ENCODE peak calls at places on chromosomes 16 and 17, in six cellular contexts. R, V, Y, U, N and J are unnamed samples.
A peak's percentile ranks its signal among the peaks of the same experiment; 100 is the strongest.

GRCh38 chr17:76701471-76701967 is 9.2 kb downstream of the MXRA7 start:
- DNase-seq in R (no peak), V (no peak), Y (no peak), U (peak; percentile 24), N (no peak), J (no peak)

GRCh38 chr16:48064971-48065370 is 90.8 kb downstream of the ABCC12 start:
- DNase-seq in R (no peak), V (no peak), Y (no peak), U (no peak), N (no peak), J (no peak)

GRCh38 chr17:10107320-10108165 is 90.9 kb downstream of the GAS7 start:
- DNase-seq in R (no peak), V (no peak), Y (no peak), U (no peak), N (no peak), J (no peak)

GRCh38 chr16:1188781-1189189 is 35.9 kb downstream of the CACNA1H start:
- DNase-seq in R (peak; percentile 26), V (peak; percentile 25), Y (peak; percentile 54), U (peak; percentile 90), N (peak; percentile 26), J (peak; percentile 78)

GRCh38 chr17:41972571-41973411 is 6.2 kb downstream of the CNP start:
- DNase-seq in R (no peak), V (no peak), Y (peak; percentile 28), U (no peak), N (no peak), J (no peak)

GRCh38 chr17:17326275-17326875 is 23.2 kb downstream of the NT5M start:
- DNase-seq in R (no peak), V (no peak), Y (no peak), U (peak; percentile 75), N (no peak), J (no peak)

GRCh38 chr17:31919802-31920525 is 16.8 kb upstream of the SUZ12 start:
- DNase-seq in R (no peak), V (no peak), Y (no peak), U (no peak), N (no peak), J (peak; percentile 18)

GRCh38 chr17:51818777-51819176 is 339.7 kb downstream of the CA10 start:
- DNase-seq in R (no peak), V (no peak), Y (no peak), U (no peak), N (no peak), J (no peak)

GRCh38 chr17:44331249-44331760 is 6.7 kb upstream of the SLC25A39 start:
- DNase-seq in R (no peak), V (peak; percentile 74), Y (peak; percentile 71), U (peak; percentile 89), N (peak; percentile 65), J (no peak)

GRCh38 chr16:86777098-86777946 is 199.0 kb downstream of the FOXL1 start:
- DNase-seq in R (no peak), V (no peak), Y (no peak), U (no peak), N (no peak), J (no peak)

GRCh38 chr17:17937450-17937849 is 34.8 kb downstream of the TOM1L2 start:
- DNase-seq in R (no peak), V (no peak), Y (no peak), U (no peak), N (no peak), J (no peak)

GRCh38 chr16:58753711-58754134 is 19.6 kb upstream of the GOT2 start:
- DNase-seq in R (no peak), V (no peak), Y (no peak), U (no peak), N (no peak), J (no peak)

GRCh38 chr17:7836596-7837374 is 2.8 kb downstream of the KDM6B start:
- DNase-seq in R (peak; percentile 94), V (peak; percentile 98), Y (peak; percentile 84), U (peak; percentile 98), N (peak; percentile 60), J (peak; percentile 94)

GRCh38 chr17:79113699-79114098 is 39.1 kb downstream of the ENGASE start:
- DNase-seq in R (no peak), V (no peak), Y (no peak), U (no peak), N (no peak), J (no peak)
- H3K4me1 ChIP-seq in R (no peaks in the 10 kb centered on the region), V (no peaks in the 10 kb centered on the region), Y (no peaks in the 10 kb centered on the region), U (peaks cover 37% of the 10 kb centered on the region), N (no peaks in the 10 kb centered on the region), J (peaks cover 10% of the 10 kb centered on the region)

GRCh38 chr16:89455178-89455577 is 35.2 kb downstream of the ANKRD11 start:
- DNase-seq in R (no peak), V (no peak), Y (peak; percentile 27), U (no peak), N (no peak), J (no peak)
- H3K4me1 ChIP-seq in R (no peaks in the 10 kb centered on the region), V (peaks cover 11% of the 10 kb centered on the region), Y (peaks cover 14% of the 10 kb centered on the region), U (no peaks in the 10 kb centered on the region), N (peaks cover 73% of the 10 kb centered on the region), J (peaks cover 39% of the 10 kb centered on the region)

DNA sequence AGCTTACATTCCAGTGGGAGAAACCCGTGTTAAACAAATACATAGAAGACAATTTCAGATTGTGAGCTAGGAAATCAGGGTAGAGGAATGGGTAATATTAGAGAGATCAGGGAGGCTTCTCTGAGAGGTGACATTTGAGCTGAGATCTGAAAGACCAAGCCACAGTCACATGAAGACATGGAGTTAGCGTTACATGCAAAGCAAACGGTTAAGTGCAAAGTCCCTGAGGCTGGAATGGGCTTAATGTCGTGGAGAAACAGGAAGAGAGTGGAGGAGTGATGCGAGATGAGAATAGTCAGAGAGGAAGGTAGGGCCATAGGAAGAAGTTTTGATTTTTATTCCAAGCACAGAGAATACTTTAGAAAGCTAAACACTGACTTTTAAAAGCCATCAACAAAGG is 246.1 kb downstream of the IRX3 start:
- DNase-seq in R (no peak), V (no peak), Y (no peak), U (no peak), N (no peak), J (no peak)
- H3K4me1 ChIP-seq in R (no peaks in the 10 kb centered on the region), V (no peaks in the 10 kb centered on the region), Y (no peaks in the 10 kb centered on the region), U (peaks cover 7% of the 10 kb centered on the region), N (no peaks in the 10 kb centered on the region), J (no peaks in the 10 kb centered on the region)

GRCh38 chr17:61456688-61457225 is 4.5 kb downstream of the TBX4 start:
- DNase-seq in R (no peak), V (no peak), Y (no peak), U (peak; percentile 52), N (no peak), J (peak; percentile 62)
- H3K4me1 ChIP-seq in R (no peaks in the 10 kb centered on the region), V (no peaks in the 10 kb centered on the region), Y (no peaks in the 10 kb centered on the region), U (peaks cover 19% of the 10 kb centered on the region), N (peaks cover 5% of the 10 kb centered on the region), J (peaks cover 21% of the 10 kb centered on the region)

GRCh38 chr17:78267257-78268073 is 36.0 kb downstream of the TMEM235 start:
- DNase-seq in R (no peak), V (no peak), Y (no peak), U (no peak), N (no peak), J (peak; percentile 56)
- H3K4me1 ChIP-seq in R (no peaks in the 10 kb centered on the region), V (peaks cover 10% of the 10 kb centered on the region), Y (no peaks in the 10 kb centered on the region), U (peaks cover 44% of the 10 kb centered on the region), N (peaks cover 46% of the 10 kb centered on the region), J (peaks cover 52% of the 10 kb centered on the region)